ENCODE peak calls at places on chromosomes 5 and 9, in ten cellular contexts. One of them, this sample, is unnamed.

GRCh38 chr9:70044450-70045307 is 1.0 kb downstream of the MAMDC2 start:
- DNase-seq in NCI-H1417 treated with DMSO at 0.1 percent for 48 hours: no peak
- DNase-seq in EH: peak; percentile 62
- DNase-seq in EL: peak; percentile 61
- DNase-seq in HS-5: no peak
- DNase-seq in stimulated activated CD4-positive, alpha-beta T cell treated with anti-CD3 and anti-CD28 coated beads, Interleukin-1b, Interleukin-23, amount 100 ng/mL, for 4 hours: no peak
- DNase-seq in T-helper 1 cell: no peak
- DNase-seq in BE2C: no peak
- DNase-seq in HFFc6: peak; percentile 35
- DNase-seq in neuronal stem cell: peak; percentile 46
- DNase-seq in this sample: no peak

GRCh38 chr9:109414125-109414785 is 83.9 kb downstream of the PTPN3 start:
- DNase-seq in NCI-H1417 treated with DMSO at 0.1 percent for 48 hours: no peak
- DNase-seq in EH: no peak
- DNase-seq in EL: no peak
- DNase-seq in HS-5: no peak
- DNase-seq in stimulated activated CD4-positive, alpha-beta T cell treated with anti-CD3 and anti-CD28 coated beads, Interleukin-1b, Interleukin-23, amount 100 ng/mL, for 4 hours: no peak
- DNase-seq in T-helper 1 cell: no peak
- DNase-seq in BE2C: no peak
- DNase-seq in HFFc6: no peak
- DNase-seq in neuronal stem cell: no peak
- DNase-seq in this sample: no peak

GRCh38 chr5:135651156-135651555 is 72.4 kb upstream of the CXCL14 start:
- DNase-seq in NCI-H1417 treated with DMSO at 0.1 percent for 48 hours: no peak
- DNase-seq in EH: peak; percentile 18
- DNase-seq in EL: peak; percentile 31
- DNase-seq in HS-5: peak; percentile 22
- DNase-seq in stimulated activated CD4-positive, alpha-beta T cell treated with anti-CD3 and anti-CD28 coated beads, Interleukin-1b, Interleukin-23, amount 100 ng/mL, for 4 hours: no peak
- DNase-seq in T-helper 1 cell: no peak
- DNase-seq in BE2C: no peak
- DNase-seq in HFFc6: peak; percentile 6
- DNase-seq in neuronal stem cell: no peak
- DNase-seq in this sample: no peak

GRCh38 chr9:90274725-90275124 is 367.9 kb downstream of the DIRAS2 start:
- DNase-seq in NCI-H1417 treated with DMSO at 0.1 percent for 48 hours: no peak
- DNase-seq in EH: no peak
- DNase-seq in EL: no peak
- DNase-seq in HS-5: no peak
- DNase-seq in stimulated activated CD4-positive, alpha-beta T cell treated with anti-CD3 and anti-CD28 coated beads, Interleukin-1b, Interleukin-23, amount 100 ng/mL, for 4 hours: no peak
- DNase-seq in T-helper 1 cell: no peak
- DNase-seq in BE2C: no peak
- DNase-seq in HFFc6: no peak
- DNase-seq in neuronal stem cell: no peak
- DNase-seq in this sample: no peak

GRCh38 chr5:111772456-111772855 is 15.5 kb upstream of the NREP start:
- DNase-seq in NCI-H1417 treated with DMSO at 0.1 percent for 48 hours: no peak
- DNase-seq in EH: peak; percentile 34
- DNase-seq in EL: no peak
- DNase-seq in HS-5: no peak
- DNase-seq in stimulated activated CD4-positive, alpha-beta T cell treated with anti-CD3 and anti-CD28 coated beads, Interleukin-1b, Interleukin-23, amount 100 ng/mL, for 4 hours: no peak
- DNase-seq in T-helper 1 cell: no peak
- DNase-seq in BE2C: peak; percentile 32
- DNase-seq in HFFc6: peak; percentile 7
- DNase-seq in neuronal stem cell: no peak
- DNase-seq in this sample: no peak

GRCh38 chr5:14156611-14157493 is 13.7 kb downstream of the TRIO start:
- DNase-seq in NCI-H1417 treated with DMSO at 0.1 percent for 48 hours: no peak
- DNase-seq in EH: peak; percentile 98
- DNase-seq in EL: peak; percentile 98
- DNase-seq in HS-5: peak; percentile 99
- DNase-seq in stimulated activated CD4-positive, alpha-beta T cell treated with anti-CD3 and anti-CD28 coated beads, Interleukin-1b, Interleukin-23, amount 100 ng/mL, for 4 hours: no peak
- DNase-seq in T-helper 1 cell: no peak
- DNase-seq in BE2C: peak; percentile 53
- DNase-seq in HFFc6: peak; percentile 97
- DNase-seq in neuronal stem cell: no peak
- DNase-seq in this sample: no peak

GRCh38 chr5:151758141-151758429 is 346 bp downstream of the ATOX1 start:
- DNase-seq in NCI-H1417 treated with DMSO at 0.1 percent for 48 hours: no peak
- DNase-seq in EH: peak; percentile 36
- DNase-seq in EL: peak; percentile 26
- DNase-seq in HS-5: no peak
- DNase-seq in stimulated activated CD4-positive, alpha-beta T cell treated with anti-CD3 and anti-CD28 coated beads, Interleukin-1b, Interleukin-23, amount 100 ng/mL, for 4 hours: no peak
- DNase-seq in T-helper 1 cell: no peak
- DNase-seq in BE2C: no peak
- DNase-seq in HFFc6: no peak
- DNase-seq in neuronal stem cell: no peak
- DNase-seq in this sample: no peak

GRCh38 chr9:137825324-137825991 is 52.1 kb upstream of the CACNA1B start:
- DNase-seq in NCI-H1417 treated with DMSO at 0.1 percent for 48 hours: no peak
- DNase-seq in EH: no peak
- DNase-seq in EL: no peak
- DNase-seq in HS-5: no peak
- DNase-seq in stimulated activated CD4-positive, alpha-beta T cell treated with anti-CD3 and anti-CD28 coated beads, Interleukin-1b, Interleukin-23, amount 100 ng/mL, for 4 hours: no peak
- DNase-seq in T-helper 1 cell: no peak
- DNase-seq in BE2C: no peak
- DNase-seq in HFFc6: no peak
- DNase-seq in neuronal stem cell: no peak
- DNase-seq in this sample: no peak

GRCh38 chr5:179385892-179386291 is 40.6 kb upstream of the ADAMTS2 start:
- DNase-seq in NCI-H1417 treated with DMSO at 0.1 percent for 48 hours: no peak
- DNase-seq in EH: no peak
- DNase-seq in EL: no peak
- DNase-seq in HS-5: no peak
- DNase-seq in stimulated activated CD4-positive, alpha-beta T cell treated with anti-CD3 and anti-CD28 coated beads, Interleukin-1b, Interleukin-23, amount 100 ng/mL, for 4 hours: no peak
- DNase-seq in T-helper 1 cell: no peak
- DNase-seq in BE2C: no peak
- DNase-seq in HFFc6: no peak
- DNase-seq in neuronal stem cell: no peak
- DNase-seq in this sample: no peak

GRCh38 chr5:71887680-71888079 is 168.6 kb downstream of the CARTPT start:
- DNase-seq in NCI-H1417 treated with DMSO at 0.1 percent for 48 hours: no peak
- DNase-seq in EH: peak; percentile 91
- DNase-seq in EL: peak; percentile 83
- DNase-seq in HS-5: peak; percentile 70
- DNase-seq in stimulated activated CD4-positive, alpha-beta T cell treated with anti-CD3 and anti-CD28 coated beads, Interleukin-1b, Interleukin-23, amount 100 ng/mL, for 4 hours: no peak
- DNase-seq in T-helper 1 cell: no peak
- DNase-seq in BE2C: no peak
- DNase-seq in HFFc6: peak; percentile 85
- DNase-seq in neuronal stem cell: no peak
- DNase-seq in this sample: peak; percentile 46

GRCh38 chr5:173802670-173803165 is 85.4 kb upstream of the CPEB4 start:
- DNase-seq in NCI-H1417 treated with DMSO at 0.1 percent for 48 hours: no peak
- DNase-seq in EH: peak; percentile 39
- DNase-seq in EL: peak; percentile 30
- DNase-seq in HS-5: no peak
- DNase-seq in stimulated activated CD4-positive, alpha-beta T cell treated with anti-CD3 and anti-CD28 coated beads, Interleukin-1b, Interleukin-23, amount 100 ng/mL, for 4 hours: no peak
- DNase-seq in T-helper 1 cell: no peak
- DNase-seq in BE2C: no peak
- DNase-seq in HFFc6: no peak
- DNase-seq in neuronal stem cell: no peak
- DNase-seq in this sample: no peak

GRCh38 chr5:10642367-10642766 is 78.5 kb downstream of the ANKRD33B start:
- DNase-seq in NCI-H1417 treated with DMSO at 0.1 percent for 48 hours: no peak
- DNase-seq in EH: no peak
- DNase-seq in EL: no peak
- DNase-seq in HS-5: no peak
- DNase-seq in stimulated activated CD4-positive, alpha-beta T cell treated with anti-CD3 and anti-CD28 coated beads, Interleukin-1b, Interleukin-23, amount 100 ng/mL, for 4 hours: no peak
- DNase-seq in T-helper 1 cell: no peak
- DNase-seq in BE2C: no peak
- DNase-seq in HFFc6: no peak
- DNase-seq in neuronal stem cell: no peak
- DNase-seq in this sample: no peak

GRCh38 chr5:178548751-178549150 is 41.4 kb downstream of the COL23A1 start:
- DNase-seq in NCI-H1417 treated with DMSO at 0.1 percent for 48 hours: no peak
- DNase-seq in EH: no peak
- DNase-seq in EL: no peak
- DNase-seq in HS-5: no peak
- DNase-seq in stimulated activated CD4-positive, alpha-beta T cell treated with anti-CD3 and anti-CD28 coated beads, Interleukin-1b, Interleukin-23, amount 100 ng/mL, for 4 hours: no peak
- DNase-seq in T-helper 1 cell: no peak
- DNase-seq in BE2C: no peak
- DNase-seq in HFFc6: no peak
- DNase-seq in neuronal stem cell: no peak
- DNase-seq in this sample: no peak

GRCh38 chr5:56251918-56252553 is 18.9 kb upstream of the ANKRD55 start:
- DNase-seq in NCI-H1417 treated with DMSO at 0.1 percent for 48 hours: no peak
- DNase-seq in EH: no peak
- DNase-seq in EL: no peak
- DNase-seq in HS-5: no peak
- DNase-seq in stimulated activated CD4-positive, alpha-beta T cell treated with anti-CD3 and anti-CD28 coated beads, Interleukin-1b, Interleukin-23, amount 100 ng/mL, for 4 hours: no peak
- DNase-seq in T-helper 1 cell: no peak
- DNase-seq in BE2C: no peak
- DNase-seq in HFFc6: no peak
- DNase-seq in neuronal stem cell: no peak
- DNase-seq in this sample: no peak

GRCh38 chr5:118698774-118699173 is 289.6 kb downstream of the DTWD2 start:
- DNase-seq in NCI-H1417 treated with DMSO at 0.1 percent for 48 hours: no peak
- DNase-seq in EH: no peak
- DNase-seq in EL: no peak
- DNase-seq in HS-5: no peak
- DNase-seq in stimulated activated CD4-positive, alpha-beta T cell treated with anti-CD3 and anti-CD28 coated beads, Interleukin-1b, Interleukin-23, amount 100 ng/mL, for 4 hours: no peak
- DNase-seq in T-helper 1 cell: no peak
- DNase-seq in BE2C: no peak
- DNase-seq in HFFc6: no peak
- DNase-seq in neuronal stem cell: no peak
- DNase-seq in this sample: no peak

GRCh38 chr9:97940233-97940632 is 2.3 kb upstream of the HEMGN start:
- DNase-seq in NCI-H1417 treated with DMSO at 0.1 percent for 48 hours: no peak
- DNase-seq in EH: no peak
- DNase-seq in EL: no peak
- DNase-seq in HS-5: no peak
- DNase-seq in stimulated activated CD4-positive, alpha-beta T cell treated with anti-CD3 and anti-CD28 coated beads, Interleukin-1b, Interleukin-23, amount 100 ng/mL, for 4 hours: no peak
- DNase-seq in T-helper 1 cell: no peak
- DNase-seq in BE2C: no peak
- DNase-seq in HFFc6: no peak
- DNase-seq in neuronal stem cell: no peak
- DNase-seq in this sample: no peak

GRCh38 chr9:81389569-81389993 is 299.8 kb downstream of the TLE1 start:
- DNase-seq in NCI-H1417 treated with DMSO at 0.1 percent for 48 hours: no peak
- DNase-seq in EH: peak; percentile 99
- DNase-seq in EL: peak; percentile 99
- DNase-seq in HS-5: peak; percentile 98
- DNase-seq in stimulated activated CD4-positive, alpha-beta T cell treated with anti-CD3 and anti-CD28 coated beads, Interleukin-1b, Interleukin-23, amount 100 ng/mL, for 4 hours: no peak
- DNase-seq in T-helper 1 cell: no peak
- DNase-seq in BE2C: no peak
- DNase-seq in HFFc6: peak; percentile 97
- DNase-seq in neuronal stem cell: no peak
- DNase-seq in this sample: no peak

GRCh38 chr9:100117316-100117715 is 18.3 kb downstream of the INVS start:
- DNase-seq in NCI-H1417 treated with DMSO at 0.1 percent for 48 hours: no peak
- DNase-seq in EH: no peak
- DNase-seq in EL: no peak
- DNase-seq in HS-5: no peak
- DNase-seq in stimulated activated CD4-positive, alpha-beta T cell treated with anti-CD3 and anti-CD28 coated beads, Interleukin-1b, Interleukin-23, amount 100 ng/mL, for 4 hours: no peak
- DNase-seq in T-helper 1 cell: no peak
- DNase-seq in BE2C: no peak
- DNase-seq in HFFc6: no peak
- DNase-seq in neuronal stem cell: no peak
- DNase-seq in this sample: no peak

GRCh38 chr5:102341918-102342317 is 45.8 kb upstream of the SLCO4C1 start:
- DNase-seq in NCI-H1417 treated with DMSO at 0.1 percent for 48 hours: no peak
- DNase-seq in EH: no peak
- DNase-seq in EL: no peak
- DNase-seq in HS-5: peak; percentile 41
- DNase-seq in stimulated activated CD4-positive, alpha-beta T cell treated with anti-CD3 and anti-CD28 coated beads, Interleukin-1b, Interleukin-23, amount 100 ng/mL, for 4 hours: no peak
- DNase-seq in T-helper 1 cell: no peak
- DNase-seq in BE2C: no peak
- DNase-seq in HFFc6: no peak
- DNase-seq in neuronal stem cell: no peak
- DNase-seq in this sample: no peak

This sample was measured in cerebellar cortex.